ENCODE peak calls at places on chromosomes 4 and X, in ten cellular contexts. V is SK-N-SH, F is WERI-Rb-1, L is fibroblast of lung, J is Peyer's patch, K is neural progenitor cell, G is adrenal gland, E is brain microvascular endothelial cell, A is A549, I is heart right ventricle. C is an unnamed sample.

GRCh38 chr4:144376905-144377304 is 236.4 kb upstream of the GYPA start:
- DNase-seq in K (no peak), J (no peak), G (no peak), A (no peak), V (no peak), I (no peak), L (no peak), E (no peak), F (no peak), C (no peak)

GRCh38 chr4:142452132-142452855 is 393.8 kb downstream of the INPP4B start:
- DNase-seq in I (no peak), F (no peak), K (peak; percentile 27), A (no peak), V (no peak), E (peak; percentile 16), J (no peak), G (no peak), L (peak; percentile 64), C (no peak)

GRCh38 chr4:155889946-155890345 is 13.6 kb upstream of the TDO2 start:
- DNase-seq in I (no peak), A (no peak), G (no peak), V (no peak), E (no peak), L (no peak), J (no peak), F (no peak), K (no peak), C (no peak)

GRCh38 chr4:170022211-170022610 is 4.0 kb downstream of the MFAP3L start:
- DNase-seq in I (no peak), G (no peak), A (no peak), V (no peak), F (no peak), L (no peak), E (no peak), K (no peak), J (no peak), C (no peak)

GRCh38 chrX:41596586-41596985 is 92.2 kb upstream of the GPR34 start:
- DNase-seq in G (no peak), J (no peak), V (no peak), A (no peak), K (no peak), I (no peak), L (peak; percentile 70), E (peak; percentile 36), F (no peak), C (no peak)

GRCh38 chr4:44760142-44760898 is 34.0 kb upstream of the GNPDA2 start:
- DNase-seq in K (peak; percentile 52), A (peak; percentile 23), J (no peak), L (peak; percentile 22), V (peak; percentile 15), E (peak; percentile 7), G (no peak), I (no peak), F (peak; percentile 12), C (no peak)

GRCh38 chrX:136814847-136815634 is 34.3 kb upstream of the ARHGEF6 start:
- DNase-seq in E (no peak), F (no peak), L (no peak), A (no peak), V (no peak), I (no peak), G (no peak), J (no peak), K (no peak), C (no peak)

GRCh38 chr4:23855912-23856605 is 33.8 kb downstream of the PPARGC1A start:
- DNase-seq in K (no peak), F (no peak), L (peak; percentile 79), A (no peak), V (no peak), I (no peak), J (no peak), G (no peak), E (peak; percentile 21), C (no peak)

GRCh38 chrX:42442745-42443144 is 335.2 kb downstream of the PPP1R2C start:
- DNase-seq in L (no peak), F (no peak), V (no peak), A (no peak), E (no peak), K (no peak), G (no peak), I (no peak), J (no peak), C (no peak)

GRCh38 chr4:25790024-25790423 is 72.8 kb downstream of the SEL1L3 start:
- DNase-seq in V (no peak), I (no peak), J (no peak), G (no peak), L (no peak), A (no peak), F (no peak), K (no peak), E (no peak), C (no peak)

GRCh38 chr4:25792843-25793242 is 69.9 kb downstream of the SEL1L3 start:
- DNase-seq in K (no peak), A (no peak), E (no peak), J (no peak), L (no peak), I (no peak), V (no peak), F (no peak), G (no peak), C (no peak)

GRCh38 chr4:25788839-25789238 is 73.9 kb downstream of the SEL1L3 start:
- DNase-seq in A (no peak), L (no peak), E (no peak), V (no peak), K (peak; percentile 7), J (no peak), I (no peak), G (no peak), F (no peak), C (no peak)

GRCh38 chr4:25795091-25795490 is 67.7 kb downstream of the SEL1L3 start:
- DNase-seq in F (no peak), K (no peak), A (no peak), G (no peak), E (no peak), V (no peak), I (no peak), J (no peak), L (no peak), C (no peak)

DNA sequence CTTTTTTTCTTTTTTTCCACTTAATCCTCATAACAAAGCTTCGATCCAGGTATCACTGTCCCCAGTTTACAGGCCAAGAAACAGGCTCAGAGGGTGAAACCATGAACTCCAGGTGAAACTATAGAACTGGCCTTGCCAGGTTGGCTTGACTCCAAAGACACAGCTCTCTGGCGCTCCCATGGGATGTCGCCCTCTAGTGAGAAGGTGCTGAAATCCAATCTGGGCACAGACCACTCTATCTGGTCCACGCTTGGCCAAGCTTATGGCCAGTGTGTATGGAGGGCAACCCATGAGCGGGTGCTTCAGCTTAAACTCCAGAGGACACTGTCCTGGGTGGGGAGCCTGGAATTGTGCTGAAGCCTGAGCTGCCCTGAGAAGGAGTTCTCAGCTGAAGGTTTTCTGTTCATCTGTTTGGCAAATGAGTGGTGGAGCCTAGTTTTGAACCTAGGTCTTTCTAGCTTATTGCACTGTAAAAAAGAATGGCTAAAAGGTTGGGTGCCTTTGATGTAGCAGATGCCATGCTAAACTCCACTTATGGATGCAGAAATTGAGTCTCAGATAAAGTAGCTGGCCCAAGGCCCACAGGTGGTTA is 70.5 kb downstream of the SEL1L3 start:
- DNase-seq in J (peak; percentile 68), E (no peak), K (peak; percentile 46), A (peak; percentile 53), F (peak; percentile 68), I (no peak), V (peak; percentile 50), G (no peak), L (peak; percentile 10), C (no peak)
- TF ChIP-seq CTCF in J (no peak), E (peak; percentile 66), K (peak; percentile 67), A (peak; percentile 54), F (peak; percentile 86), I (peak; percentile 7), V (peak; percentile 57), G (no peak), L (peak; percentile 38), C (peak; percentile 30)

GRCh38 chr4:53767503-53767902 is 176.2 kb upstream of the LNX1 start:
- DNase-seq in V (no peak), I (no peak), F (no peak), E (no peak), L (peak; percentile 95), J (no peak), A (no peak), K (no peak), G (no peak), C (no peak)

GRCh38 chr4:53763813-53764597 is 172.7 kb upstream of the LNX1 start:
- DNase-seq in K (peak; percentile 4), A (no peak), I (no peak), G (no peak), E (peak; percentile 82), V (peak; percentile 41), J (no peak), L (peak; percentile 95), F (no peak), C (peak; percentile 68)

GRCh38 chr4:53764761-53765490 is 173.6 kb upstream of the LNX1 start:
- DNase-seq in E (no peak), V (no peak), F (no peak), L (peak; percentile 60), A (no peak), K (no peak), J (no peak), I (no peak), G (no peak), C (no peak)
- H3K4me3 ChIP-seq in E (no peak overlapping the region), V (no peak overlapping the region), F (no peak overlapping the region), L (peak overlapping the region; percentile 4), A (no peak overlapping the region), K (no peak overlapping the region), J (no peak overlapping the region), I (no peak overlapping the region), G (no peak overlapping the region), C (no peak overlapping the region)

DNA sequence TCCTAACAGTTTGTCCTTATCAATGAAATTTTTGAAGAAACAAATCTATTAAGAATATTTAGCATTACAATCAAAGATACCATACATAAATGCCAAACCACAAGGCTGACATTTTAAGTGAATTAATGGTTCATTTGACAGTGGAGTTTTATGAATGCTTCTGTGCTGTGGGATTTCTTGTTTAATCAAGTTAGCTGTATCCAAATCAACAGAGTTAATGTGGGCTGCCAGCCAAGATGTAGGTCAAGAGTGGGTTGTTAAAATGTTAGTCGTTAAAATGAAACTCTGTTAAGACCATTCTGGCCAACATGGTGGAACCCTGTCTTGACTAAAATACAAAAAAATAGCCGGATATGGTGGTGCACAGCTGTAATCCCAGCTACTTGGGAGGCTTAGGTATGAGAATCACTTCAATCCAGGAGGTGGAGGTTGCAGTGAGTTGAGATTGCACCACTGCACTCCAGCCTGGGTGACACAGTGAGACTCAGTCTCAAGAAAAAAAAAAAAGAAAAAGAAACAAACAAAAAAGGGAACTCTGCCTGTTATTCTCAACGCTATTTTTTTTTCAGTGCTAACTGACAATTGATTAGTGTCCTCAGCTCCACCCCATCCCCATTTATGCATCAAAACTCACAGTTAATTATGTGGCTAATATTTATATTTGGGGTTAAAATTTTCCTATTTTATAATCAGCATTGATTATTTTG is 20.3 kb downstream of the GPAT3 start:
- DNase-seq in G (no peak), J (no peak), I (no peak), F (no peak), A (no peak), L (peak; percentile 63), V (no peak), E (no peak), K (no peak), C (no peak)
- H3K27ac ChIP-seq in G (no peak overlapping the region), J (no peak overlapping the region), I (no peak overlapping the region), F (no peak overlapping the region), A (no peak overlapping the region), L (no peak overlapping the region), V (no peak overlapping the region), E (no peak overlapping the region), K (no peak overlapping the region), C (no peak overlapping the region)

GRCh38 chrX:88613338-88613737 is 133.7 kb upstream of the CPXCR1 start:
- DNase-seq in G (no peak), J (no peak), A (peak; percentile 10), E (peak; percentile 11), V (peak; percentile 1), L (no peak), K (peak; percentile 77), F (no peak), I (no peak), C (no peak)

GRCh38 chrX:88612870-88613329 is 134.1 kb upstream of the CPXCR1 start:
- DNase-seq in E (no peak), F (no peak), J (no peak), V (no peak), K (peak; percentile 21), G (no peak), A (no peak), L (no peak), I (no peak), C (no peak)
- TF ChIP-seq CTCF in E (no peak), F (no peak), J (no peak), V (no peak), K (no peak), G (no peak), A (no peak), L (no peak), I (no peak), C (no peak)

C was measured in AG04450.